ENCODE peak calls at places on chromosome 9, in five cellular contexts. Q, C, L, A and V are unnamed samples.

GRCh38 chr9:116964258-116964657 is 277.2 kb downstream of the TRIM32 start:
- DNase-seq in L (no peak), Q (no peak), A (no peak), C (no peak), V (no peak)

GRCh38 chr9:81687521-81688261 is 1.7 kb downstream of the TLE1 start:
- DNase-seq in C (peak), A (peak), L (no peak), Q (peak), V (no peak)

GRCh38 chr9:133130721-133131244 is 9.7 kb upstream of the RALGDS start:
- DNase-seq in L (peak), A (no peak), Q (no peak), C (peak), V (no peak)

GRCh38 chr9:70408393-70409040 is 5.9 kb downstream of the KLF9 start:
- DNase-seq in C (no peak), L (no peak), A (no peak), Q (no peak), V (no peak)

GRCh38 chr9:89138463-89139390 is 39.9 kb downstream of the SHC3 start:
- DNase-seq in Q (no peak), A (no peak), C (no peak), L (no peak), V (no peak)

GRCh38 chr9:125332527-125332926 is 70.9 kb downstream of the GAPVD1 start:
- DNase-seq in Q (no peak), L (no peak), A (no peak), C (peak), V (no peak)

GRCh38 chr9:118595719-118596305 is 773.4 kb downstream of the BRINP1 start:
- DNase-seq in L (no peak), Q (peak), A (peak), C (no peak), V (no peak)

GRCh38 chr9:135240222-135240621 is 152.8 kb downstream of the OLFM1 start:
- DNase-seq in A (no peak), Q (no peak), L (no peak), C (no peak), V (no peak)

GRCh38 chr9:126499005-126499910 is 114.5 kb upstream of the LMX1B start:
- DNase-seq in Q (peak), C (peak), A (peak), L (peak), V (no peak)

GRCh38 chr9:127136081-127136879 is 13.8 kb upstream of the ANGPTL2 start:
- DNase-seq in Q (no peak), A (no peak), L (no peak), C (no peak), V (no peak)

GRCh38 chr9:31776471-31776870 is 608.0 kb upstream of the ACO1 start:
- DNase-seq in L (no peak), C (no peak), A (peak), Q (no peak), V (no peak)

GRCh38 chr9:128972956-128973355 is 25.5 kb downstream of the NUP188 start:
- DNase-seq in C (no peak), L (no peak), Q (no peak), A (peak), V (no peak)

GRCh38 chr9:120526493-120526892 is 53.5 kb downstream of the CDK5RAP2 start:
- DNase-seq in L (no peak), C (no peak), Q (no peak), A (no peak), V (no peak)

GRCh38 chr9:131095666-131096489 is 453 bp upstream of the AIF1L start:
- DNase-seq in A (peak), C (peak), L (no peak), Q (peak), V (no peak)